ENCODE peak calls at places on chromosomes 11 and 22, in six cellular contexts. F is IMR-90, M is H9, S is H1, G is neuronal stem cell, L is mesenchymal stem cell. O is an unnamed sample.

GRCh38 chr11:116333193-116333592 is 439.6 kb downstream of the BUD13 start:
- DNase-seq in M (peak; percentile 1), L (no peak), G (no peak), F (no peak), S (no peak), O (peak; percentile 48)

GRCh38 chr11:61654397-61654829 is 25.8 kb upstream of the DAGLA start:
- DNase-seq in S (no peak), M (no peak), F (no peak), L (no peak), G (no peak), O (no peak)

GRCh38 chr11:8382436-8383053 is 118.9 kb upstream of the LMO1 start:
- DNase-seq in G (no peak), L (peak; percentile 80), M (no peak), F (peak; percentile 33), S (no peak), O (no peak)

GRCh38 chr11:128664286-128664685 is 29.6 kb upstream of the FLI1 start:
- DNase-seq in F (no peak), G (no peak), L (no peak), S (no peak), M (no peak), O (peak; percentile 78)

GRCh38 chr11:46906596-46906995 is 11.8 kb downstream of the LRP4 start:
- DNase-seq in L (peak; percentile 44), G (no peak), F (peak; percentile 52), M (peak; percentile 71), S (peak; percentile 41), O (peak; percentile 81)

GRCh38 chr11:3215346-3216026 is 3.1 kb downstream of the MRGPRG start:
- DNase-seq in M (no peak), S (no peak), G (no peak), L (no peak), F (no peak), O (peak; percentile 27)

GRCh38 chr11:2261436-2262230 is 8.8 kb downstream of the ASCL2 start:
- DNase-seq in M (no peak), G (no peak), L (no peak), S (no peak), F (no peak), O (no peak)

GRCh38 chr11:100863080-100863581 is 176.0 kb downstream of the ARHGAP42 start:
- DNase-seq in S (no peak), L (peak; percentile 94), M (no peak), G (peak; percentile 8), F (peak; percentile 95), O (peak; percentile 64)

GRCh38 chr11:20010861-20011225 is 149.4 kb downstream of the DBX1 start:
- DNase-seq in S (no peak), M (no peak), F (no peak), L (no peak), G (no peak), O (peak; percentile 84)

GRCh38 chr22:22619765-22620414 is 24.5 kb upstream of the GGTLC2 start:
- DNase-seq in L (no peak), G (no peak), M (no peak), F (no peak), S (no peak), O (no peak)

GRCh38 chr11:12888525-12889158 is 120.5 kb upstream of the RASSF10 start:
- DNase-seq in L (peak; percentile 90), G (peak; percentile 72), F (peak; percentile 90), M (peak; percentile 81), S (peak; percentile 65), O (peak; percentile 94)

GRCh38 chr11:17250561-17251350 is 25.8 kb upstream of the NUCB2 start:
- DNase-seq in L (no peak), F (peak; percentile 22), G (no peak), S (no peak), M (no peak), O (peak; percentile 7)

GRCh38 chr11:84105148-84105547 is 819.0 kb upstream of the CCDC90B start:
- DNase-seq in S (no peak), G (no peak), F (no peak), M (no peak), L (no peak), O (no peak)
- H2BK15ac ChIP-seq in S (no peak overlapping the region), G (no peak overlapping the region), F (no peak overlapping the region), M (no peak overlapping the region), L (no peak overlapping the region), O (no peak overlapping the region)

DNA sequence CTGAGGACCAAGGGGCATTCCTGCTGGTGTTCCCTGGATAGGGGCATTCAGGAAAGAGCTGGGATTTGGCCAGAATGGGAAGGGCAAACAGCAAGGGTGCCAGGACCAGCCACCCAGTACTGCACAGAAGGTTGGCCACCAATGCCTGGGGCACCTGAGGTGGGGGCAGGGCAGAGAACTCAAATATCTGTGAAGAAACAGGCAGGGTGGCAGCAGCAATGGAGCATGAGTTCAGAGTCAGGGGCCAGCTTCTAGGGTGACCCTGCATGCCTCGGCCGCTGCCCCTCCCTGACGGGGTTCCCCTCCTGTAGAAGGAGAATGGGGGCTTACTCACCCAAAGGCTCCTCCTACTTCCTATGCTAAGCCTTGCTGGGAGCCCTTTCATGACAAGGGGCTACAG is 79.3 kb upstream of the SHANK2 start:
- DNase-seq in S (no peak), F (no peak), M (no peak), L (no peak), G (no peak), O (no peak)
- H2BK15ac ChIP-seq in S (no peak overlapping the region), F (no peak overlapping the region), M (no peak overlapping the region), L (no peak overlapping the region), G (no peak overlapping the region), O (no peak overlapping the region)

GRCh38 chr11:115241899-115242298 is 262.3 kb downstream of the CADM1 start:
- DNase-seq in F (no peak), S (no peak), L (no peak), G (no peak), M (no peak), O (no peak)
- H2BK15ac ChIP-seq in F (no peak overlapping the region), S (no peak overlapping the region), L (peak overlapping the region; percentile 37), G (no peak overlapping the region), M (no peak overlapping the region), O (no peak overlapping the region)

GRCh38 chr11:23947883-23948282 is 549.0 kb upstream of the LUZP2 start:
- DNase-seq in G (no peak), F (peak; percentile 61), L (no peak), S (no peak), M (no peak), O (no peak)

GRCh38 chr11:23944939-23945338 is 551.9 kb upstream of the LUZP2 start:
- DNase-seq in L (no peak), G (no peak), F (no peak), M (no peak), S (no peak), O (no peak)

GRCh38 chr11:23954730-23955129 is 542.1 kb upstream of the LUZP2 start:
- DNase-seq in L (no peak), S (no peak), G (no peak), F (no peak), M (no peak), O (no peak)

GRCh38 chr11:23954317-23954716 is 542.5 kb upstream of the LUZP2 start:
- DNase-seq in G (no peak), M (no peak), S (no peak), F (peak; percentile 62), L (no peak), O (no peak)

DNA sequence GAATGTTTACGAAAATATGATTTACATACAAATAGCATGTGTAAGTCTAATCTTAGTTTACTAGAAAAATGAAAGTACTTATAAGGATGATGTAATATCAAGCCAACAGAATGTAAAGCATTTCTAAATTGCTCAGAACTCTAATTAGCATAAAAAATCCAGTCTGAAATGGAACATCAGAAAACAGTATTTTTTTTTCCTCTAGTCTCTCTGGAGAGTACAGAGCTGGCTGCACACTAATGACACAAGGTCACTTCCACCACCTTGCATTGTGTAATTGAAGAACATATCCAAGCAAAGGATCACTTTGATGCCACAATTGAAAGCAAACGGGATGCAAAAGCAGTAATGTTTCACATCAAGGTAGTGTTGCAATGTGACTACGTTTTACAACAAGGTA is 548.0 kb upstream of the LUZP2 start:
- DNase-seq in M (no peak), G (no peak), S (no peak), L (peak; percentile 13), F (peak; percentile 29), O (no peak)
- H2BK15ac ChIP-seq in M (no peak overlapping the region), G (no peak overlapping the region), S (no peak overlapping the region), L (no peak overlapping the region), F (peak overlapping the region; percentile 98), O (no peak overlapping the region)

GRCh38 chr11:30917859-30918478 is 331.8 kb upstream of the MPPED2 start:
- DNase-seq in G (peak; percentile 72), L (peak; percentile 56), F (peak; percentile 42), M (no peak), S (no peak), O (peak; percentile 63)
- H2BK15ac ChIP-seq in G (no peak overlapping the region), L (no peak overlapping the region), F (no peak overlapping the region), M (no peak overlapping the region), S (no peak overlapping the region), O (no peak overlapping the region)

O was measured in mesendoderm.